ENCODE peak calls at places on chromosomes 2 and 18, in seven cellular contexts. E is NB4, V is ovary, R is stomach, A is HCT116, T is A549, Z is IMR-90. U is an unnamed sample.

GRCh38 chr18:49658871-49659378 is 97.1 kb downstream of the LIPG start:
- DNase-seq in E (no peak), V (no peak), R (no peak), A (no peak), T (no peak), Z (no peak), U (no peak)

GRCh38 chr18:10195529-10195928 is 258.9 kb upstream of the APCDD1 start:
- DNase-seq in E (no peak), V (no peak), R (no peak), A (no peak), T (no peak), Z (no peak), U (no peak)

GRCh38 chr18:34909637-34910364 is 131.4 kb upstream of the MAPRE2 start:
- DNase-seq in E (no peak), V (no peak), R (no peak), A (no peak), T (no peak), Z (peak), U (no peak)

GRCh38 chr2:98806266-98806697 is 75.3 kb upstream of the MGAT4A start:
- DNase-seq in E (peak), V (no peak), R (peak), A (no peak), T (no peak), Z (no peak), U (peak)

GRCh38 chr2:227115761-227116160 is 48.2 kb downstream of the COL4A4 start:
- DNase-seq in E (no peak), V (no peak), R (no peak), A (no peak), T (no peak), Z (peak), U (no peak)

GRCh38 chr18:57974585-57974984 is 69.4 kb upstream of the NEDD4L start:
- DNase-seq in E (no peak), V (no peak), R (no peak), A (no peak), T (no peak), Z (no peak), U (no peak)

GRCh38 chr18:25310045-25310444 is 41.9 kb downstream of the ZNF521 start:
- DNase-seq in E (peak), V (no peak), R (no peak), A (peak), T (no peak), Z (peak), U (no peak)

GRCh38 chr18:55861266-55861665 is 273.3 kb upstream of the TCF4 start:
- DNase-seq in E (no peak), V (no peak), R (no peak), A (no peak), T (no peak), Z (peak), U (no peak)

GRCh38 chr2:50930726-50931125 is 101.2 kb downstream of the NRXN1 start:
- DNase-seq in E (no peak), V (no peak), R (no peak), A (no peak), T (no peak), Z (no peak), U (no peak)

GRCh38 chr2:70978388-70979357 is at the start of gene ANKRD53:
- DNase-seq in E (no peak), V (peak), R (peak), A (no peak), T (no peak), Z (no peak), U (no peak)
- TF ChIP-seq POLR2A in E (no peak), V (no peak), R (no peak), A (no peak), T (no peak), Z (no peak), U (no peak)

DNA sequence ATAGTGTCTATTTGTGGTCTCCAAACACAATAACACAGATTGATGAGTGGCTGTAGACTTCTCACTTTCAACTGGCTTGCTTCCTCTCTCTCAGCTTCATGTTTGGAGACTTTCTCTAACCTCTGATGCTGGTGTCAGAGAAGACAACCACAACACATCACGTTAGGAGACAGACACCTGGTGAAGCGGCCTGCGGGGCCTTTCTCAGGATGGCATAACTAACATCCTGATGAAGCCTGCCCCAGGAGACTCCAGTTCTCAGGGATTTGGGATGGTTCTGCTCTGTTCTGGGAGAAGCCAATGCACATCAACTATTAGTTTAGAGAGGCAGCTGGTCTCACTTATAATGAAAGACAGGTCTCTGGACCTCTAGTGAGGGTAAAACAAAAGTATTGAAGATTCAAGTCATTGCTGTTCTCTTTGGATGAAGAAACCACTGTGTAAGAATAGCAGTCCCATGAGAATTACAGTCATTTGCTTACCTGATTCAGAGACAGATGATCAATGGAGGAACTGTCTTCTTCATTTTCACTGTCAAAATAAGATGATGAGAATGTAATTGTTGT is 2.0 kb downstream of the IL1A start:
- DNase-seq in E (no peak), V (no peak), R (no peak), A (no peak), T (no peak), Z (no peak), U (no peak)
- TF ChIP-seq POLR2A in E (no peak), V (no peak), R (no peak), A (no peak), T (no peak), Z (no peak), U (no peak)

DNA sequence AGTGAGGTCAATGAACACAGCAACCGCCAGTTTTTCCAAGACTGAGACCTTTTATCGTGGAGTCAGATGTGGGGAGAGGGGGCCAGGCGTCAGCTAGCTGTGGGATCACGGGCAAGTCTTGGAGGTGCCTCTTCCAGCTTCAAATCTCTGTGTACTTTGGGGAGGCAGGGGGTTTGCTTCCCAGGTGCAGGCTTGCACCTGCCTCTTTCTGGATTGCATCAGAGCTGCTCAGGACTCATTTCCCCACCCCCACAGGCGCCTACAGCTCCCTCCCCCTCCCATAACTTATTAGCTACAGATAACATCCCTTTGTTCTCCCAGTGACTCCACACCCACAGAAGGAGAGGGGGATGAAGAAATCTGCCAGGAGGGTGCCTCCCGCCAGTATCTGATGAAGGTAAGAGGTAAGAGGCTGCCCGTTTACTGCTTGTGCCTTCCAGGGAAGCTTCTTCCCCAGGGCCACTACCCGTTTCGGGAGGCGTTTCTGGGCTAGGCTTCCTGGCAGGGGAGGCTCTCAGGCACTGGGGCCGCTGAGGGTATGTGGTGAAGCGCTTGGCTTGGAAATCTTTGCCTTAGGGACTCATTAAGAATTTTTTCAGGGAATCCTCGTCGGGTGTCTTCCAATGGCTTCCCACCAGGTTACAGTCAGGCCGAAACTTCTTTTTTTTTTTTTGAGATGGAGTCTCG is 18.8 kb upstream of the MRPL33 start:
- DNase-seq in E (no peak), V (no peak), R (peak), A (no peak), T (no peak), Z (no peak), U (no peak)
- TF ChIP-seq POLR2A in E (no peak), V (no peak), R (no peak), A (no peak), T (no peak), Z (no peak), U (no peak)

GRCh38 chr2:3302751-3303582 is 74.7 kb downstream of the EIPR1 start:
- DNase-seq in E (no peak), V (no peak), R (no peak), A (no peak), T (no peak), Z (no peak), U (no peak)
- TF ChIP-seq POLR2A in E (no peak), V (no peak), R (no peak), A (no peak), T (no peak), Z (no peak), U (no peak)

DNA sequence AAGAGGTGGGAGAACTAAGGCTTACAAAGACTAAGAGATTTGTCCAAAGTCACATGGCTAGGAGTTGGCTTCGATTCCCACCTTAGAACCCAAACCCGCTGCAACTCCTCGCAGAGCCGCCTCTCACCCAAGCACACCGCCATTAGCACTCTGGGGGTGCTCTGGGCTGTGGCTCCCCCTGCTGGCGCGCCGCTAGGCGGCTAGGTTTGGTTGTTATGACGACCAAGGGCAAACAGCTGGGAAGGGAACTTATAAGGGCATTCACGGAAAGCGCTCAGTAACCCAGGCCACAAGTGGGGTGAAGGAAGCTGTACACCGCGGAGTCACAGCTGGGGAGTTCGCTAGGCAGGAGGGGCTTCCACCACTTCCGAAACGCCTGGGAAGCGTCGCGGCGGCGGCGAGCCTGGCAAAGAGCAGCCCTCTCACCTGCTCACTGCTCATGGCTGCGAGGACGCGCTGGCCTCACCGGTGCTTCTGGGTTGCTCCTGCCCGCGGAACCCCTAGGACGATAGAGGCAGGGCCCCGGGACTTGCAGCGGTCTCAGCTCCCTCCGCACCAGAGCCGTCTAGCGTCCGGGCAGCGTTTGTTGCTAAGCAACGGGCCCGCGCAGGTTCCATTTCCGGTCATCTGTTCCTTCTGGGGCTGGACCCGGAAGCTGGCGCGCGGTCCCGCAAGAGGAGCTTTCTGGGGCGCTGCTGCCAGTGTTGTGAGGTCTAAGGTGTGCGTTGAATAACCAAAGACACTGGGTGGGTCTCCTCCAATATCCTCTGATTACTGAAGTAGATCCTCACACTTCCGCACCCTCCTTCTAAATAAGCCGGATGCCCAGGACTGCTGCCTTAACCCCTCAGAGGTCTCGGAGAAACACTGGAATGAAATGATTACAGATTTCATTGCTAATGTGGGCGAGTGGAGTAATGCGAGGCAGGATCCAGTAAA is at the start of gene DNAH7:
- DNase-seq in E (peak), V (peak), R (peak), A (peak), T (peak), Z (peak), U (peak)
- TF ChIP-seq POLR2A in E (no peak), V (no peak), R (no peak), A (no peak), T (peak), Z (peak), U (no peak)

U was measured in lower leg skin.